ENCODE peak calls at places on chromosomes 6 and 20, in seven cellular contexts. One of them, this sample, is unnamed.

GRCh38 chr6:39102024-39102820 is 12.8 kb downstream of the SAYSD1 start:
- DNase-seq in NCI-H1092 treated with DMSO at 0.1 percent for 48 hours: no peak
- DNase-seq in T-helper 2 cell: no peak
- DNase-seq in PC-9: no peak
- DNase-seq in stimulated activated CD4-positive, alpha-beta T cell treated with anti-CD3 and anti-CD28 coated beads, Interleukin-1b, Interleukin-23, amount 100 ng/mL, for 4 hours: peak; percentile 5
- DNase-seq in NCI-H510A: no peak
- DNase-seq in upper lobe of right lung: peak; percentile 66
- DNase-seq in this sample: no peak

GRCh38 chr6:134727068-134727467 is 222.8 kb downstream of the ALDH8A1 start:
- DNase-seq in NCI-H510A: no peak
- DNase-seq in upper lobe of right lung: no peak
- DNase-seq in stimulated activated CD4-positive, alpha-beta T cell treated with anti-CD3 and anti-CD28 coated beads, Interleukin-1b, Interleukin-23, amount 100 ng/mL, for 4 hours: no peak
- DNase-seq in PC-9: no peak
- DNase-seq in NCI-H1092 treated with DMSO at 0.1 percent for 48 hours: no peak
- DNase-seq in T-helper 2 cell: no peak
- DNase-seq in this sample: no peak

GRCh38 chr6:4661391-4661790 is 114.8 kb upstream of the CDYL start:
- DNase-seq in T-helper 2 cell: no peak
- DNase-seq in NCI-H1092 treated with DMSO at 0.1 percent for 48 hours: no peak
- DNase-seq in upper lobe of right lung: no peak
- DNase-seq in stimulated activated CD4-positive, alpha-beta T cell treated with anti-CD3 and anti-CD28 coated beads, Interleukin-1b, Interleukin-23, amount 100 ng/mL, for 4 hours: no peak
- DNase-seq in PC-9: no peak
- DNase-seq in NCI-H510A: no peak
- DNase-seq in this sample: no peak

GRCh38 chr6:125888989-125889656 is 67.4 kb upstream of the HINT3 start:
- DNase-seq in NCI-H510A: no peak
- DNase-seq in PC-9: no peak
- DNase-seq in NCI-H1092 treated with DMSO at 0.1 percent for 48 hours: no peak
- DNase-seq in stimulated activated CD4-positive, alpha-beta T cell treated with anti-CD3 and anti-CD28 coated beads, Interleukin-1b, Interleukin-23, amount 100 ng/mL, for 4 hours: no peak
- DNase-seq in upper lobe of right lung: no peak
- DNase-seq in T-helper 2 cell: peak; percentile 46
- DNase-seq in this sample: no peak

GRCh38 chr20:50746138-50746940 is 15.0 kb downstream of the PARD6B start:
- DNase-seq in T-helper 2 cell: peak; percentile 54
- DNase-seq in upper lobe of right lung: no peak
- DNase-seq in PC-9: no peak
- DNase-seq in stimulated activated CD4-positive, alpha-beta T cell treated with anti-CD3 and anti-CD28 coated beads, Interleukin-1b, Interleukin-23, amount 100 ng/mL, for 4 hours: no peak
- DNase-seq in NCI-H1092 treated with DMSO at 0.1 percent for 48 hours: no peak
- DNase-seq in NCI-H510A: no peak
- DNase-seq in this sample: no peak

GRCh38 chr20:12056836-12057235 is 139.1 kb downstream of the BTBD3 start:
- DNase-seq in stimulated activated CD4-positive, alpha-beta T cell treated with anti-CD3 and anti-CD28 coated beads, Interleukin-1b, Interleukin-23, amount 100 ng/mL, for 4 hours: no peak
- DNase-seq in NCI-H1092 treated with DMSO at 0.1 percent for 48 hours: no peak
- DNase-seq in NCI-H510A: no peak
- DNase-seq in upper lobe of right lung: no peak
- DNase-seq in T-helper 2 cell: no peak
- DNase-seq in PC-9: no peak
- DNase-seq in this sample: no peak

GRCh38 chr20:43462369-43463132 is 4.9 kb downstream of the SRSF6 start:
- DNase-seq in T-helper 2 cell: no peak
- DNase-seq in upper lobe of right lung: no peak
- DNase-seq in PC-9: no peak
- DNase-seq in NCI-H1092 treated with DMSO at 0.1 percent for 48 hours: no peak
- DNase-seq in stimulated activated CD4-positive, alpha-beta T cell treated with anti-CD3 and anti-CD28 coated beads, Interleukin-1b, Interleukin-23, amount 100 ng/mL, for 4 hours: no peak
- DNase-seq in NCI-H510A: no peak
- DNase-seq in this sample: no peak

GRCh38 chr6:11766589-11767450 is 11.8 kb downstream of the ADTRP start:
- DNase-seq in PC-9: peak; percentile 61
- DNase-seq in upper lobe of right lung: no peak
- DNase-seq in T-helper 2 cell: no peak
- DNase-seq in NCI-H510A: no peak
- DNase-seq in stimulated activated CD4-positive, alpha-beta T cell treated with anti-CD3 and anti-CD28 coated beads, Interleukin-1b, Interleukin-23, amount 100 ng/mL, for 4 hours: no peak
- DNase-seq in NCI-H1092 treated with DMSO at 0.1 percent for 48 hours: no peak
- DNase-seq in this sample: no peak

GRCh38 chr6:71124340-71124739 is 164.3 kb upstream of the OGFRL1 start:
- DNase-seq in NCI-H1092 treated with DMSO at 0.1 percent for 48 hours: no peak
- DNase-seq in upper lobe of right lung: no peak
- DNase-seq in stimulated activated CD4-positive, alpha-beta T cell treated with anti-CD3 and anti-CD28 coated beads, Interleukin-1b, Interleukin-23, amount 100 ng/mL, for 4 hours: no peak
- DNase-seq in T-helper 2 cell: no peak
- DNase-seq in NCI-H510A: no peak
- DNase-seq in PC-9: no peak
- DNase-seq in this sample: no peak

GRCh38 chr6:18207949-18208348 is 52.7 kb downstream of the KDM1B start:
- DNase-seq in upper lobe of right lung: no peak
- DNase-seq in stimulated activated CD4-positive, alpha-beta T cell treated with anti-CD3 and anti-CD28 coated beads, Interleukin-1b, Interleukin-23, amount 100 ng/mL, for 4 hours: no peak
- DNase-seq in NCI-H510A: peak; percentile 59
- DNase-seq in NCI-H1092 treated with DMSO at 0.1 percent for 48 hours: peak; percentile 91
- DNase-seq in PC-9: no peak
- DNase-seq in T-helper 2 cell: no peak
- DNase-seq in this sample: no peak

GRCh38 chr6:19753822-19754221 is 83.3 kb upstream of the ID4 start:
- DNase-seq in PC-9: no peak
- DNase-seq in upper lobe of right lung: no peak
- DNase-seq in T-helper 2 cell: no peak
- DNase-seq in NCI-H1092 treated with DMSO at 0.1 percent for 48 hours: peak; percentile 82
- DNase-seq in NCI-H510A: no peak
- DNase-seq in stimulated activated CD4-positive, alpha-beta T cell treated with anti-CD3 and anti-CD28 coated beads, Interleukin-1b, Interleukin-23, amount 100 ng/mL, for 4 hours: no peak
- DNase-seq in this sample: no peak

GRCh38 chr6:160420969-160421556 is 72.9 kb downstream of the SLC22A3 start:
- DNase-seq in NCI-H510A: no peak
- DNase-seq in stimulated activated CD4-positive, alpha-beta T cell treated with anti-CD3 and anti-CD28 coated beads, Interleukin-1b, Interleukin-23, amount 100 ng/mL, for 4 hours: no peak
- DNase-seq in NCI-H1092 treated with DMSO at 0.1 percent for 48 hours: no peak
- DNase-seq in T-helper 2 cell: no peak
- DNase-seq in PC-9: no peak
- DNase-seq in upper lobe of right lung: no peak
- DNase-seq in this sample: no peak

GRCh38 chr6:142531727-142532126 is 229.9 kb downstream of the ADGRG6 start:
- DNase-seq in T-helper 2 cell: no peak
- DNase-seq in NCI-H510A: no peak
- DNase-seq in upper lobe of right lung: no peak
- DNase-seq in NCI-H1092 treated with DMSO at 0.1 percent for 48 hours: no peak
- DNase-seq in stimulated activated CD4-positive, alpha-beta T cell treated with anti-CD3 and anti-CD28 coated beads, Interleukin-1b, Interleukin-23, amount 100 ng/mL, for 4 hours: no peak
- DNase-seq in PC-9: no peak
- DNase-seq in this sample: no peak

GRCh38 chr6:105748737-105749161 is 337.4 kb upstream of the PRDM1 start:
- DNase-seq in T-helper 2 cell: no peak
- DNase-seq in stimulated activated CD4-positive, alpha-beta T cell treated with anti-CD3 and anti-CD28 coated beads, Interleukin-1b, Interleukin-23, amount 100 ng/mL, for 4 hours: no peak
- DNase-seq in upper lobe of right lung: no peak
- DNase-seq in NCI-H1092 treated with DMSO at 0.1 percent for 48 hours: no peak
- DNase-seq in NCI-H510A: no peak
- DNase-seq in PC-9: no peak
- DNase-seq in this sample: no peak

GRCh38 chr6:77030929-77031674 is 432.2 kb downstream of the HTR1B start:
- DNase-seq in T-helper 2 cell: no peak
- DNase-seq in stimulated activated CD4-positive, alpha-beta T cell treated with anti-CD3 and anti-CD28 coated beads, Interleukin-1b, Interleukin-23, amount 100 ng/mL, for 4 hours: no peak
- DNase-seq in NCI-H1092 treated with DMSO at 0.1 percent for 48 hours: no peak
- DNase-seq in PC-9: no peak
- DNase-seq in NCI-H510A: no peak
- DNase-seq in upper lobe of right lung: no peak
- DNase-seq in this sample: no peak

GRCh38 chr6:26300043-26300331 is 65.0 kb upstream of the BTN3A2 start:
- DNase-seq in NCI-H510A: no peak
- DNase-seq in T-helper 2 cell: no peak
- DNase-seq in stimulated activated CD4-positive, alpha-beta T cell treated with anti-CD3 and anti-CD28 coated beads, Interleukin-1b, Interleukin-23, amount 100 ng/mL, for 4 hours: no peak
- DNase-seq in PC-9: no peak
- DNase-seq in upper lobe of right lung: no peak
- DNase-seq in NCI-H1092 treated with DMSO at 0.1 percent for 48 hours: no peak
- DNase-seq in this sample: no peak

GRCh38 chr6:81204741-81205140 is 547.7 kb downstream of the TENT5A start:
- DNase-seq in stimulated activated CD4-positive, alpha-beta T cell treated with anti-CD3 and anti-CD28 coated beads, Interleukin-1b, Interleukin-23, amount 100 ng/mL, for 4 hours: no peak
- DNase-seq in upper lobe of right lung: no peak
- DNase-seq in NCI-H1092 treated with DMSO at 0.1 percent for 48 hours: no peak
- DNase-seq in T-helper 2 cell: no peak
- DNase-seq in PC-9: no peak
- DNase-seq in NCI-H510A: no peak
- DNase-seq in this sample: no peak

GRCh38 chr20:1802385-1803215 is 92.6 kb upstream of the SIRPA start:
- DNase-seq in T-helper 2 cell: peak; percentile 37
- DNase-seq in NCI-H1092 treated with DMSO at 0.1 percent for 48 hours: peak; percentile 27
- DNase-seq in PC-9: peak; percentile 56
- DNase-seq in NCI-H510A: no peak
- DNase-seq in stimulated activated CD4-positive, alpha-beta T cell treated with anti-CD3 and anti-CD28 coated beads, Interleukin-1b, Interleukin-23, amount 100 ng/mL, for 4 hours: peak; percentile 34
- DNase-seq in upper lobe of right lung: peak; percentile 86
- DNase-seq in this sample: peak; percentile 57

GRCh38 chr6:152338335-152339125 is 298.6 kb downstream of the SYNE1 start:
- DNase-seq in NCI-H1092 treated with DMSO at 0.1 percent for 48 hours: peak; percentile 1
- DNase-seq in NCI-H510A: no peak
- DNase-seq in PC-9: peak; percentile 21
- DNase-seq in upper lobe of right lung: no peak
- DNase-seq in stimulated activated CD4-positive, alpha-beta T cell treated with anti-CD3 and anti-CD28 coated beads, Interleukin-1b, Interleukin-23, amount 100 ng/mL, for 4 hours: peak; percentile 39
- DNase-seq in T-helper 2 cell: peak; percentile 46
- DNase-seq in this sample: no peak

GRCh38 chr20:8557711-8558110 is 425.6 kb downstream of the PLCB1 start:
- DNase-seq in upper lobe of right lung: no peak
- DNase-seq in T-helper 2 cell: no peak
- DNase-seq in PC-9: no peak
- DNase-seq in NCI-H510A: no peak
- DNase-seq in stimulated activated CD4-positive, alpha-beta T cell treated with anti-CD3 and anti-CD28 coated beads, Interleukin-1b, Interleukin-23, amount 100 ng/mL, for 4 hours: no peak
- DNase-seq in NCI-H1092 treated with DMSO at 0.1 percent for 48 hours: no peak
- DNase-seq in this sample: no peak

GRCh38 chr6:126383203-126383602 is 43.3 kb downstream of the CENPW start:
- DNase-seq in stimulated activated CD4-positive, alpha-beta T cell treated with anti-CD3 and anti-CD28 coated beads, Interleukin-1b, Interleukin-23, amount 100 ng/mL, for 4 hours: no peak
- DNase-seq in NCI-H510A: no peak
- DNase-seq in T-helper 2 cell: no peak
- DNase-seq in PC-9: no peak
- DNase-seq in upper lobe of right lung: no peak
- DNase-seq in NCI-H1092 treated with DMSO at 0.1 percent for 48 hours: no peak
- DNase-seq in this sample: no peak